ENCODE peak calls at places on chromosomes 2 and 18, in six cellular contexts. Y, W, B, E, J and D are unnamed samples. For H3K4me1, the result is how much of the 10 kb centered on the place peaks cover.

GRCh38 chr2:55459278-55459677 is 39.6 kb upstream of the CCDC88A start:
- DNase-seq in Y (no peak), W (no peak), J (no peak), E (no peak), B (no peak), D (no peak)

GRCh38 chr2:127631997-127632581 is 13.9 kb upstream of the GPR17 start:
- DNase-seq in Y (no peak), J (no peak), B (no peak), W (no peak), E (no peak), D (no peak)

GRCh38 chr18:32877371-32877770 is 104.5 kb upstream of the KLHL14 start:
- DNase-seq in J (no peak), B (no peak), Y (no peak), W (no peak), E (no peak), D (no peak)

GRCh38 chr18:47944972-47945843 is 14.7 kb upstream of the SMAD2 start:
- DNase-seq in E (no peak), W (no peak), J (no peak), Y (no peak), B (no peak), D (no peak)

GRCh38 chr2:7900593-7900992 is 781.3 kb upstream of the ID2 start:
- DNase-seq in B (no peak), J (no peak), E (no peak), Y (no peak), W (no peak), D (no peak)

GRCh38 chr2:79855264-79856006 is 342.6 kb downstream of the CTNNA2 start:
- DNase-seq in J (no peak), E (peak), B (no peak), Y (peak), W (no peak), D (no peak)

GRCh38 chr18:6118080-6118479 is 222.8 kb upstream of the TMEM200C start:
- DNase-seq in B (no peak), Y (no peak), W (no peak), J (no peak), E (no peak), D (no peak)

GRCh38 chr2:8671176-8671575 is 10.7 kb upstream of the ID2 start:
- DNase-seq in B (no peak), E (no peak), Y (no peak), W (no peak), J (no peak), D (no peak)

GRCh38 chr2:73933194-73933593 is 6.5 kb downstream of the DGUOK start:
- DNase-seq in W (no peak), B (no peak), E (no peak), J (no peak), Y (no peak), D (no peak)

GRCh38 chr2:99645960-99646359 is 156.1 kb upstream of the REV1 start:
- DNase-seq in Y (no peak), J (no peak), W (no peak), B (no peak), E (no peak), D (no peak)

GRCh38 chr2:20247084-20247483 is 22.2 kb upstream of the SDC1 start:
- DNase-seq in E (no peak), W (no peak), J (no peak), B (no peak), Y (no peak), D (no peak)

GRCh38 chr2:218428846-218429558 is 10.1 kb downstream of the VIL1 start:
- DNase-seq in Y (no peak), B (no peak), J (no peak), W (no peak), E (no peak), D (no peak)

GRCh38 chr18:63158012-63158631 is 161.4 kb downstream of the BCL2 start:
- DNase-seq in B (no peak), Y (no peak), E (no peak), W (no peak), J (no peak), D (no peak)

GRCh38 chr2:43764086-43764710 is 9.6 kb upstream of the DYNC2LI1 start:
- DNase-seq in B (no peak), J (no peak), E (no peak), W (no peak), Y (no peak), D (no peak)

GRCh38 chr2:19480664-19481063 is 122.2 kb upstream of the OSR1 start:
- DNase-seq in E (no peak), J (no peak), W (no peak), B (no peak), Y (no peak), D (peak)

GRCh38 chr2:71380665-71381064 is 49.1 kb downstream of the ZNF638 start:
- DNase-seq in J (no peak), E (no peak), W (no peak), B (no peak), Y (no peak), D (no peak)

GRCh38 chr2:110931648-110932047 is 189.1 kb upstream of the BCL2L11 start:
- DNase-seq in E (no peak), B (no peak), W (no peak), J (no peak), Y (no peak), D (no peak)

GRCh38 chr2:58194451-58194850 is 46.7 kb downstream of the FANCL start:
- DNase-seq in W (no peak), E (no peak), Y (no peak), J (no peak), B (no peak), D (no peak)

GRCh38 chr18:45739848-45740247 is 15.9 kb downstream of the SLC14A1 start:
- DNase-seq in J (no peak), E (no peak), Y (no peak), W (no peak), B (no peak), D (no peak)

GRCh38 chr2:127560201-127560928 is 24.9 kb downstream of the MYO7B start:
- DNase-seq in J (no peak), E (no peak), B (no peak), W (peak), Y (peak), D (no peak)

GRCh38 chr2:237132799-237133198 is 47.1 kb downstream of the COPS8 start:
- DNase-seq in E (no peak), B (no peak), Y (no peak), J (peak), W (no peak), D (no peak)

GRCh38 chr18:74351354-74351753 is 35.7 kb downstream of the C18orf63 start:
- DNase-seq in W (no peak), Y (no peak), E (no peak), B (no peak), J (no peak), D (no peak)

GRCh38 chr2:42959148-42959992 is 167.0 kb upstream of the HAAO start:
- DNase-seq in W (no peak), J (no peak), Y (no peak), E (no peak), B (no peak), D (peak)

GRCh38 chr2:106931742-106932335 is 45.9 kb upstream of the ST6GAL2 start:
- DNase-seq in J (no peak), W (no peak), B (no peak), Y (no peak), E (no peak), D (no peak)
- TF ChIP-seq POLR2AphosphoS5 in J (no peak), W (no peak), B (no peak), Y (no peak), E (no peak), D (no peak)

GRCh38 chr2:235685024-235685721 is 191.3 kb downstream of the AGAP1 start:
- DNase-seq in Y (no peak), W (no peak), E (no peak), B (no peak), J (no peak), D (no peak)
- H3K4me3 ChIP-seq in Y (no peak), W (no peak), E (no peak), B (no peak), J (no peak), D (no peak)

GRCh38 chr18:79680891-79681339 is 1.3 kb downstream of the CTDP1 start:
- DNase-seq in B (no peak), J (no peak), W (no peak), E (peak), Y (no peak), D (no peak)
- H3K4me1 ChIP-seq in B (under half), J (under half), W (under half), E (under half), Y (under half), D (under half)

GRCh38 chr2:72887032-72887835 is at the start of gene SPR:
- DNase-seq in B (peak), Y (peak), W (peak), J (peak), E (peak), D (peak)
- TF ChIP-seq POLR2AphosphoS5 in B (no peak), Y (peak), W (no peak), J (peak), E (no peak), D (no peak)

GRCh38 chr2:113264713-113265403 is 13.9 kb downstream of the PAX8 start:
- DNase-seq in Y (no peak), E (no peak), B (no peak), J (no peak), W (no peak), D (no peak)
- H3K4me3 ChIP-seq in Y (no peak), E (no peak), B (no peak), J (no peak), W (no peak), D (no peak)

GRCh38 chr2:235849489-235849888 is 318.7 kb downstream of the GBX2 start:
- DNase-seq in B (no peak), Y (no peak), W (peak), J (no peak), E (no peak), D (no peak)

GRCh38 chr2:235850289-235850688 is 317.9 kb downstream of the GBX2 start:
- DNase-seq in Y (no peak), W (no peak), B (no peak), E (no peak), J (no peak), D (no peak)

GRCh38 chr2:235852528-235852920 is 315.7 kb downstream of the GBX2 start:
- DNase-seq in B (no peak), J (no peak), W (no peak), Y (no peak), E (no peak), D (no peak)

GRCh38 chr2:235851841-235852527 is 316.2 kb downstream of the GBX2 start:
- DNase-seq in B (no peak), J (no peak), E (no peak), W (no peak), Y (no peak), D (no peak)

GRCh38 chr2:235850771-235851551 is 317.2 kb downstream of the GBX2 start:
- DNase-seq in E (no peak), J (no peak), B (no peak), Y (no peak), W (no peak), D (no peak)
- H3K4me1 ChIP-seq in E (under half), J (under half), B (under half), Y (under half), W (under half), D (under half)

GRCh38 chr2:112692496-112692911 is 28.3 kb upstream of the NT5DC4 start:
- DNase-seq in J (peak), B (peak), W (peak), E (peak), Y (peak), D (no peak)
- TF ChIP-seq POLR2AphosphoS5 in J (peak), B (peak), W (peak), E (no peak), Y (no peak), D (no peak)

GRCh38 chr2:230140667-230141066 is 71.9 kb upstream of the SLC16A14 start:
- DNase-seq in Y (no peak), W (no peak), J (no peak), E (no peak), B (no peak), D (no peak)
- H3K4me3 ChIP-seq in Y (no peak), W (no peak), J (no peak), E (no peak), B (no peak), D (no peak)

GRCh38 chr2:3042601-3043585 is 334.7 kb downstream of the EIPR1 start:
- DNase-seq in W (no peak), E (peak), Y (no peak), J (no peak), B (no peak), D (no peak)
- H3K4me1 ChIP-seq in W (under half), E (under half), Y (under half), J (under half), B (under half), D (under half)